ENCODE peak calls at places on chromosomes 16 and 17, in nine cellular contexts. A is lower leg skin; O is Caco-2; Z is RWPE2; T is CD8-positive, alpha-beta memory T cell; E is left ventricle myocardium inferior; L is neural progenitor cell; X is right cardiac atrium; J is dorsolateral prefrontal cortex. C is an unnamed sample.

GRCh38 chr17:68762911-68763310 is 161.7 kb upstream of the FAM20A start:
- DNase-seq in A (no peak), O (no peak), Z (no peak), T (no peak), E (no peak), L (no peak), X (no peak), J (no peak), C (no peak)

GRCh38 chr16:56332464-56333079 is 92.8 kb downstream of the AMFR start:
- DNase-seq in A (peak), O (peak), Z (no peak), T (no peak), E (peak), L (peak), X (peak), J (peak), C (peak)

GRCh38 chr16:56372938-56373337 is 52.4 kb downstream of the AMFR start:
- DNase-seq in A (no peak), O (no peak), Z (no peak), T (no peak), E (no peak), L (no peak), X (no peak), J (no peak), C (no peak)

GRCh38 chr16:19935696-19936095 is 51.0 kb upstream of the GPRC5B start:
- DNase-seq in A (no peak), O (no peak), Z (no peak), T (no peak), E (no peak), L (no peak), X (peak), J (no peak), C (no peak)

GRCh38 chr17:44061446-44061845 is 5.0 kb downstream of the LSM12 start:
- DNase-seq in A (no peak), O (no peak), Z (no peak), T (no peak), E (no peak), L (no peak), X (no peak), J (no peak), C (no peak)

GRCh38 chr17:34711646-34712045 is 132.3 kb downstream of the TMEM132E start:
- DNase-seq in A (no peak), O (no peak), Z (no peak), T (no peak), E (no peak), L (no peak), X (no peak), J (no peak), C (no peak)

GRCh38 chr17:78394209-78394608 is 15.8 kb downstream of the PGS1 start:
- DNase-seq in A (no peak), O (peak), Z (no peak), T (no peak), E (no peak), L (no peak), X (no peak), J (no peak), C (no peak)

GRCh38 chr16:65113441-65113840 is 8.4 kb downstream of the CDH11 start:
- DNase-seq in A (no peak), O (no peak), Z (no peak), T (no peak), E (no peak), L (no peak), X (no peak), J (no peak), C (no peak)

GRCh38 chr16:87704754-87705353 is 60.9 kb downstream of the KLHDC4 start:
- DNase-seq in A (no peak), O (no peak), Z (no peak), T (no peak), E (no peak), L (no peak), X (no peak), J (no peak), C (no peak)

GRCh38 chr16:12458591-12459400 is 344.9 kb downstream of the CPPED1 start:
- DNase-seq in A (no peak), O (no peak), Z (no peak), T (no peak), E (peak), L (no peak), X (peak), J (no peak), C (no peak)

GRCh38 chr17:82923366-82924113 is 83.7 kb upstream of the ZNF750 start:
- DNase-seq in A (no peak), O (no peak), Z (no peak), T (no peak), E (peak), L (no peak), X (no peak), J (no peak), C (no peak)

GRCh38 chr17:76397687-76398522 is 13.5 kb downstream of the SPHK1 start:
- DNase-seq in A (peak), O (peak), Z (peak), T (peak), E (peak), L (peak), X (peak), J (peak), C (peak)

GRCh38 chr17:50371526-50371925 is 1.5 kb downstream of the MRPL27 start:
- DNase-seq in A (no peak), O (no peak), Z (no peak), T (no peak), E (no peak), L (no peak), X (no peak), J (no peak), C (no peak)

GRCh38 chr16:17273142-17273561 is 197.6 kb downstream of the XYLT1 start:
- DNase-seq in A (no peak), O (peak), Z (no peak), T (no peak), E (no peak), L (no peak), X (no peak), J (no peak), C (peak)

GRCh38 chr16:12187939-12188673 is 211.6 kb downstream of the SNX29 start:
- DNase-seq in A (no peak), O (no peak), Z (no peak), T (no peak), E (no peak), L (no peak), X (no peak), J (no peak), C (no peak)

GRCh38 chr17:8005951-8006730 is 3.7 kb downstream of the GUCY2D start:
- DNase-seq in A (no peak), O (no peak), Z (peak), T (no peak), E (no peak), L (no peak), X (no peak), J (no peak), C (no peak)

GRCh38 chr17:47253541-47254402 is at the start of gene ITGB3:
- DNase-seq in A (no peak), O (peak), Z (peak), T (peak), E (peak), L (peak), X (peak), J (peak), C (no peak)

GRCh38 chr16:28924762-28925385 is at the start of gene RABEP2:
- DNase-seq in A (peak), O (peak), Z (peak), T (peak), E (peak), L (peak), X (peak), J (peak), C (peak)

GRCh38 chr17:66673668-66674276 is 161.1 kb upstream of the CACNG5 start:
- DNase-seq in A (peak), O (peak), Z (peak), T (peak), E (no peak), L (peak), X (no peak), J (peak), C (peak)

GRCh38 chr16:10770907-10771306 is 27.3 kb downstream of the NUBP1 start:
- DNase-seq in A (no peak), O (no peak), Z (no peak), T (no peak), E (no peak), L (no peak), X (no peak), J (no peak), C (peak)

GRCh38 chr16:57600048-57600835 is 28.2 kb upstream of the ADGRG1 start:
- DNase-seq in A (peak), O (peak), Z (peak), T (no peak), E (no peak), L (peak), X (peak), J (peak), C (no peak)

GRCh38 chr17:78476973-78477372 is 98.5 kb downstream of the PGS1 start:
- DNase-seq in A (no peak), O (peak), Z (no peak), T (no peak), E (no peak), L (no peak), X (no peak), J (no peak), C (no peak)

GRCh38 chr16:81581107-81581506 is 136.5 kb downstream of the CMIP start:
- DNase-seq in A (peak), O (peak), Z (peak), T (no peak), E (no peak), L (no peak), X (no peak), J (no peak), C (no peak)

GRCh38 chr17:8225813-8226535 is 15.6 kb upstream of the AURKB start:
- DNase-seq in A (peak), O (peak), Z (no peak), T (peak), E (no peak), L (peak), X (peak), J (no peak), C (no peak)

GRCh38 chr17:596763-597644 is 117.6 kb downstream of the VPS53 start:
- DNase-seq in A (no peak), O (no peak), Z (no peak), T (no peak), E (no peak), L (no peak), X (no peak), J (no peak), C (peak)

GRCh38 chr16:71460246-71460645 is 1.8 kb downstream of the ZNF23 start:
- DNase-seq in A (no peak), O (no peak), Z (no peak), T (no peak), E (no peak), L (no peak), X (no peak), J (no peak), C (no peak)

GRCh38 chr16:79717324-79717848 is 116.8 kb upstream of the MAF start:
- DNase-seq in A (no peak), O (peak), Z (no peak), T (no peak), E (no peak), L (no peak), X (no peak), J (no peak), C (no peak)

GRCh38 chr16:11497329-11497805 is 89.4 kb downstream of the LITAF start:
- DNase-seq in A (peak), O (peak), Z (peak), T (no peak), E (peak), L (peak), X (peak), J (peak), C (no peak)

GRCh38 chr16:11349599-11350276 is 4.5 kb downstream of the RMI2 start:
- DNase-seq in A (peak), O (no peak), Z (no peak), T (no peak), E (peak), L (no peak), X (peak), J (no peak), C (no peak)

GRCh38 chr16:17396762-17397498 is 73.8 kb downstream of the XYLT1 start:
- DNase-seq in A (peak), O (no peak), Z (no peak), T (peak), E (no peak), L (no peak), X (peak), J (no peak), C (no peak)

GRCh38 chr17:74089869-74090464 is 113.5 kb upstream of the RPL38 start:
- DNase-seq in A (no peak), O (peak), Z (no peak), T (no peak), E (no peak), L (peak), X (no peak), J (peak), C (peak)

GRCh38 chr17:40283662-40284061 is 4.0 kb upstream of the CDC6 start:
- DNase-seq in A (no peak), O (no peak), Z (no peak), T (no peak), E (no peak), L (no peak), X (no peak), J (no peak), C (peak)
- H3K4me3 ChIP-seq in A (no peak), O (no peak), Z (peak), T (no peak), E (no peak), L (no peak), X (no peak), J (no peak), C (peak)

GRCh38 chr17:81251091-81251942 is 12.2 kb downstream of the NDUFAF8 start:
- DNase-seq in A (no peak), O (no peak), Z (no peak), T (no peak), E (peak), L (no peak), X (peak), J (no peak), C (no peak)
- H3K4me3 ChIP-seq in A (no peak), O (no peak), Z (no peak), T (no peak), E (no peak), L (no peak), X (no peak), J (no peak), C (no peak)

DNA sequence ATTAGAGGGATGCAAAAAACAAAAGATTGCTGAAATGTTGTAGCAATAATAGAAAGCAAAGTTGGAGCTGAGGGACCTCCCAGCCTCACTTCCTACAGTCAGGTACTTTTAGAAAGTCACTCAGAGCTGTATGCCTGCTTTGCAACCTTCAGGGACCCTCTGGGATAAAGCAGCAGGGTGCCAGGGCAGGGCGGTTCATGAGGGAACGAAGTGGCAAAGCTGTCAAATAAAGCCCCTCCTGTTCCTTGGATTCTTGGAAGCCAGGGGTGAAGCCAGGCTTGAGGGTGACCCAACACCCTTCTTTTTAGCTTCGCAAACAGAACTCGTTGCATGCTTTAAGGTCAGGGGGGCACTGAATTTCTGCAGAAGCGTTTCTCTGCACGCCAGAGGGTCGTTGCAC is 767 bp downstream of the ATP2C2 start:
- DNase-seq in A (no peak), O (no peak), Z (no peak), T (no peak), E (no peak), L (peak), X (no peak), J (no peak), C (no peak)
- H3K4me3 ChIP-seq in A (no peak), O (peak), Z (peak), T (no peak), E (no peak), L (peak), X (no peak), J (no peak), C (no peak)

GRCh38 chr17:9361572-9361955 is 214.1 kb downstream of the STX8 start:
- DNase-seq in A (no peak), O (no peak), Z (no peak), T (no peak), E (no peak), L (no peak), X (no peak), J (no peak), C (no peak)
- H3K4me3 ChIP-seq in A (no peak), O (no peak), Z (no peak), T (no peak), E (no peak), L (no peak), X (no peak), J (no peak), C (no peak)

GRCh38 chr17:56914641-56915263 is 903 bp upstream of the TRIM25 start:
- DNase-seq in A (no peak), O (no peak), Z (no peak), T (no peak), E (no peak), L (no peak), X (no peak), J (no peak), C (no peak)
- H3K4me3 ChIP-seq in A (peak), O (peak), Z (peak), T (peak), E (peak), L (peak), X (peak), J (peak), C (peak)

GRCh38 chr17:43020030-43020621 is 2.1 kb downstream of the VAT1 start:
- DNase-seq in A (no peak), O (no peak), Z (no peak), T (no peak), E (no peak), L (no peak), X (peak), J (no peak), C (no peak)
- H3K4me3 ChIP-seq in A (no peak), O (no peak), Z (no peak), T (no peak), E (peak), L (no peak), X (no peak), J (peak), C (peak)

GRCh38 chr16:1532081-1532760 is 1.2 kb upstream of the TMEM204 start:
- DNase-seq in A (peak), O (no peak), Z (no peak), T (no peak), E (peak), L (no peak), X (peak), J (no peak), C (no peak)
- H3K4me3 ChIP-seq in A (no peak), O (no peak), Z (no peak), T (no peak), E (peak), L (no peak), X (no peak), J (no peak), C (no peak)

GRCh38 chr17:57549468-57549867 is 195.6 kb downstream of the CCDC182 start:
- DNase-seq in A (no peak), O (no peak), Z (no peak), T (no peak), E (no peak), L (no peak), X (no peak), J (no peak), C (no peak)
- H3K4me3 ChIP-seq in A (no peak), O (no peak), Z (no peak), T (no peak), E (no peak), L (no peak), X (no peak), J (no peak), C (no peak)

C was measured in skeletal muscle cell.